ENCODE peak calls at places on chromosomes 3 and 15, in five cellular contexts. One of them, this sample, is unnamed.

GRCh38 chr3:138173769-138174420 is 826 bp downstream of the DBR1 start:
- DNase-seq in GM12878: no peak
- DNase-seq in HepG2: no peak
- DNase-seq in H1: no peak
- DNase-seq in NT2/D1: no peak
- DNase-seq in this sample: peak

GRCh38 chr15:100913961-100914360 is 5.2 kb upstream of the LRRK1 start:
- DNase-seq in GM12878: no peak
- DNase-seq in HepG2: no peak
- DNase-seq in H1: no peak
- DNase-seq in NT2/D1: no peak
- DNase-seq in this sample: no peak

GRCh38 chr3:63774776-63775175 is 44.3 kb upstream of the C3orf49 start:
- DNase-seq in GM12878: no peak
- DNase-seq in HepG2: no peak
- DNase-seq in H1: no peak
- DNase-seq in NT2/D1: no peak
- DNase-seq in this sample: no peak

GRCh38 chr3:183513046-183513706 is 42.3 kb downstream of the KLHL6 start:
- DNase-seq in GM12878: no peak
- DNase-seq in HepG2: no peak
- DNase-seq in H1: no peak
- DNase-seq in NT2/D1: no peak
- DNase-seq in this sample: no peak

GRCh38 chr3:172615296-172615695 is 92.1 kb upstream of the TNFSF10 start:
- DNase-seq in GM12878: no peak
- DNase-seq in HepG2: no peak
- DNase-seq in H1: no peak
- DNase-seq in NT2/D1: no peak
- DNase-seq in this sample: no peak

GRCh38 chr15:23387791-23388190 is 33.2 kb downstream of the GOLGA8S start:
- DNase-seq in GM12878: no peak
- DNase-seq in HepG2: no peak
- DNase-seq in H1: no peak
- DNase-seq in NT2/D1: no peak
- DNase-seq in this sample: no peak

GRCh38 chr3:183698318-183698731 is 728 bp downstream of the YEATS2 start:
- DNase-seq in GM12878: no peak
- DNase-seq in HepG2: no peak
- DNase-seq in H1: no peak
- DNase-seq in NT2/D1: peak
- DNase-seq in this sample: peak

GRCh38 chr3:55704521-55704920 is 217.4 kb upstream of the WNT5A start:
- DNase-seq in GM12878: no peak
- DNase-seq in HepG2: no peak
- DNase-seq in H1: no peak
- DNase-seq in NT2/D1: no peak
- DNase-seq in this sample: no peak

GRCh38 chr3:134033315-134033996 is 3.7 kb upstream of the SLCO2A1 start:
- DNase-seq in GM12878: no peak
- DNase-seq in HepG2: no peak
- DNase-seq in H1: no peak
- DNase-seq in NT2/D1: no peak
- DNase-seq in this sample: no peak

GRCh38 chr3:138726966-138727365 is 107.8 kb downstream of the PIK3CB start:
- DNase-seq in GM12878: no peak
- DNase-seq in HepG2: no peak
- DNase-seq in H1: no peak
- DNase-seq in NT2/D1: no peak
- DNase-seq in this sample: no peak

GRCh38 chr3:41204369-41204768 is 5.1 kb downstream of the CTNNB1 start:
- DNase-seq in GM12878: no peak
- DNase-seq in HepG2: no peak
- DNase-seq in H1: no peak
- DNase-seq in NT2/D1: no peak
- DNase-seq in this sample: no peak

GRCh38 chr3:56547486-56547885 is 9.5 kb upstream of the CCDC66 start:
- DNase-seq in GM12878: no peak
- DNase-seq in HepG2: no peak
- DNase-seq in H1: no peak
- DNase-seq in NT2/D1: no peak
- DNase-seq in this sample: no peak

GRCh38 chr3:189937302-189938255 is 183.1 kb downstream of the P3H2 start:
- DNase-seq in GM12878: no peak
- DNase-seq in HepG2: no peak
- DNase-seq in H1: no peak
- DNase-seq in NT2/D1: peak
- DNase-seq in this sample: no peak
- TF ChIP-seq SUZ12 in GM12878: no peak
- TF ChIP-seq SUZ12 in HepG2: no peak
- TF ChIP-seq SUZ12 in H1: no peak
- TF ChIP-seq SUZ12 in NT2/D1: no peak
- TF ChIP-seq SUZ12 in this sample: no peak

GRCh38 chr15:62758126-62758951 is 284.2 kb upstream of the TPM1 start:
- DNase-seq in GM12878: no peak
- DNase-seq in HepG2: peak
- DNase-seq in H1: no peak
- DNase-seq in NT2/D1: no peak
- DNase-seq in this sample: no peak
- TF ChIP-seq SUZ12 in GM12878: no peak
- TF ChIP-seq SUZ12 in HepG2: no peak
- TF ChIP-seq SUZ12 in H1: no peak
- TF ChIP-seq SUZ12 in NT2/D1: no peak
- TF ChIP-seq SUZ12 in this sample: no peak

GRCh38 chr15:57698243-57698642 is 8.3 kb upstream of the POLR2M start:
- DNase-seq in GM12878: no peak
- DNase-seq in HepG2: no peak
- DNase-seq in H1: no peak
- DNase-seq in NT2/D1: no peak
- DNase-seq in this sample: no peak
- TF ChIP-seq SUZ12 in GM12878: no peak
- TF ChIP-seq SUZ12 in HepG2: no peak
- TF ChIP-seq SUZ12 in H1: no peak
- TF ChIP-seq SUZ12 in NT2/D1: no peak
- TF ChIP-seq SUZ12 in this sample: no peak

GRCh38 chr3:19104459-19104858 is 43.9 kb upstream of the KCNH8 start:
- DNase-seq in GM12878: no peak
- DNase-seq in HepG2: no peak
- DNase-seq in H1: no peak
- DNase-seq in NT2/D1: no peak
- DNase-seq in this sample: no peak

GRCh38 chr3:19110335-19110734 is 38.0 kb upstream of the KCNH8 start:
- DNase-seq in GM12878: no peak
- DNase-seq in HepG2: no peak
- DNase-seq in H1: no peak
- DNase-seq in NT2/D1: no peak
- DNase-seq in this sample: no peak

GRCh38 chr3:19105826-19106225 is 42.5 kb upstream of the KCNH8 start:
- DNase-seq in GM12878: no peak
- DNase-seq in HepG2: no peak
- DNase-seq in H1: no peak
- DNase-seq in NT2/D1: no peak
- DNase-seq in this sample: no peak

GRCh38 chr3:19106307-19106706 is 42.0 kb upstream of the KCNH8 start:
- DNase-seq in GM12878: no peak
- DNase-seq in HepG2: no peak
- DNase-seq in H1: no peak
- DNase-seq in NT2/D1: no peak
- DNase-seq in this sample: no peak

GRCh38 chr3:19107719-19108118 is 40.6 kb upstream of the KCNH8 start:
- DNase-seq in GM12878: no peak
- DNase-seq in HepG2: no peak
- DNase-seq in H1: no peak
- DNase-seq in NT2/D1: no peak
- DNase-seq in this sample: no peak
- TF ChIP-seq SUZ12 in GM12878: no peak
- TF ChIP-seq SUZ12 in HepG2: no peak
- TF ChIP-seq SUZ12 in H1: no peak
- TF ChIP-seq SUZ12 in NT2/D1: no peak
- TF ChIP-seq SUZ12 in this sample: no peak

DNA sequence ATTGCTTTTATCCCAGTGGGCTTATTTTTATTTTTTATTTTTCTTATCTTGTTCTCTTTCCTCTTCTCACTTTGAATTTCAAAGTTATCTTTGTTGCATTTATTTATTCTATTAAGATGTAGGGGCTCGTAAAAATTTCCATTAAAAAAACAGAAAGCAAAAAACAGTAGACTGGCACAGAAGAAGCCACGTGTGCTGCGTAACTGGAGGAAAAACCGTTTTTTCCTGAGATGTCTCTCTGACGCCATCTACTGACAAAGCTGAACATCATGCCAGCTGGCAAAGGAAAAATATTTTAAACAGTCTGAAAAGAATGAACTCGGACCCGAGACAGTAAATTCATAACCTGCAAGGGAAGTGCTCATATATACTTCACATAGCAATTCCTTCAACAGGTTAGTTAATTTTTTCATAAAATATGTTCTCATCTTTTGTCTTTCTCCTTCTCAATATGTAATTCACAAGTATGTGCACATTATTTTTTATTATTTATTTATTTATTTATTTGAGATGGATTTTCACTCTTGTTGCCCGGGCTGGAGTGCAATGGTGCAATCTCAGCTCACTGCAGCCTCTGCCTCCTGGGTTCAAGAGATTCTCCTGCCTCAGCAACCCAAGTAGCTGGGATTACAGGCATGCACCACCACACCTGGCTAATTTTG is 10.5 kb upstream of the MFSD1 start:
- DNase-seq in GM12878: no peak
- DNase-seq in HepG2: peak
- DNase-seq in H1: no peak
- DNase-seq in NT2/D1: no peak
- DNase-seq in this sample: peak
- TF ChIP-seq SUZ12 in GM12878: no peak
- TF ChIP-seq SUZ12 in HepG2: no peak
- TF ChIP-seq SUZ12 in H1: no peak
- TF ChIP-seq SUZ12 in NT2/D1: no peak
- TF ChIP-seq SUZ12 in this sample: no peak

GRCh38 chr3:173770011-173770410 is 372.5 kb downstream of the NLGN1 start:
- DNase-seq in GM12878: no peak
- DNase-seq in HepG2: no peak
- DNase-seq in H1: no peak
- DNase-seq in NT2/D1: no peak
- DNase-seq in this sample: no peak
- TF ChIP-seq SUZ12 in GM12878: no peak
- TF ChIP-seq SUZ12 in HepG2: no peak
- TF ChIP-seq SUZ12 in H1: no peak
- TF ChIP-seq SUZ12 in NT2/D1: no peak
- TF ChIP-seq SUZ12 in this sample: no peak